ENCODE peak calls at places on chromosomes 6 and 20, in six cellular contexts. P, N, J, L, Q and E are unnamed samples.
A peak's percentile ranks its signal among the peaks of the same experiment; 100 is the strongest.

GRCh38 chr20:47241345-47241781 is 115.1 kb downstream of the ZMYND8 start:
- DNase-seq in N (no peak), J (no peak), L (peak; percentile 40), Q (no peak), P (no peak), E (no peak)

GRCh38 chr6:115750292-115750691 is 310.4 kb downstream of the FRK start:
- DNase-seq in J (no peak), Q (no peak), N (no peak), L (no peak), P (no peak), E (no peak)

GRCh38 chr6:88914180-88914579 is 49.2 kb downstream of the RNGTT start:
- DNase-seq in J (no peak), Q (no peak), P (no peak), L (no peak), N (no peak), E (no peak)

GRCh38 chr6:38133932-38134703 is 314.6 kb downstream of the ZFAND3 start:
- DNase-seq in N (no peak), Q (no peak), L (no peak), J (no peak), P (no peak), E (no peak)

GRCh38 chr20:33653218-33653899 is 8.8 kb upstream of the C20orf144 start:
- DNase-seq in Q (peak; percentile 26), P (peak; percentile 54), L (peak; percentile 69), J (no peak), N (peak; percentile 77), E (peak; percentile 45)

GRCh38 chr6:147106759-147107401 is 97.3 kb upstream of the STXBP5 start:
- DNase-seq in N (no peak), J (no peak), L (no peak), Q (no peak), P (no peak), E (no peak)

GRCh38 chr6:41878246-41878645 is 16.9 kb downstream of the USP49 start:
- DNase-seq in J (no peak), Q (no peak), L (no peak), N (no peak), P (no peak), E (no peak)

GRCh38 chr6:43771210-43771857 is 1.3 kb downstream of the VEGFA start:
- DNase-seq in P (no peak), L (peak; percentile 67), Q (peak; percentile 52), N (peak; percentile 60), J (peak; percentile 87), E (peak; percentile 38)

GRCh38 chr20:32918751-32919150 is 60.0 kb downstream of the EFCAB8 start:
- DNase-seq in J (no peak), P (no peak), N (no peak), Q (no peak), L (no peak), E (no peak)

GRCh38 chr6:35552285-35552917 is 39.7 kb upstream of the TULP1 start:
- DNase-seq in J (peak; percentile 83), N (no peak), Q (peak; percentile 60), P (peak; percentile 76), L (no peak), E (peak; percentile 13)

GRCh38 chr20:60372822-60373221 is 414.6 kb downstream of the CDH26 start:
- DNase-seq in L (no peak), P (no peak), N (no peak), J (no peak), Q (no peak), E (no peak)

GRCh38 chr20:20205862-20206236 is 153.5 kb downstream of the CFAP61 start:
- DNase-seq in P (no peak), J (no peak), Q (no peak), N (no peak), L (no peak), E (no peak)

GRCh38 chr6:167401525-167402194 is 76.8 kb downstream of the TTLL2 start:
- DNase-seq in L (no peak), Q (no peak), P (no peak), N (no peak), J (no peak), E (no peak)

GRCh38 chr20:43667341-43668132 is 623 bp downstream of the MYBL2 start:
- DNase-seq in N (no peak), P (peak; percentile 18), J (peak; percentile 61), L (no peak), Q (no peak), E (peak; percentile 79)

GRCh38 chr20:2851086-2851485 is 10.5 kb downstream of the VPS16 start:
- DNase-seq in P (no peak), N (no peak), Q (no peak), J (peak; percentile 48), L (no peak), E (no peak)

GRCh38 chr6:150290429-150290828 is 78.4 kb upstream of the IYD start:
- DNase-seq in J (no peak), Q (no peak), L (no peak), N (peak; percentile 62), P (no peak), E (no peak)